ENCODE peak calls at places on chromosome 21, in six cellular contexts. R, L, Q, X, F and H are unnamed samples.
A peak's percentile ranks its signal among the peaks of the same experiment; 100 is the strongest.

GRCh38 chr21:32520885-32521735 is 64.2 kb downstream of the TCP10L start:
- DNase-seq in R (peak; percentile 72), L (peak; percentile 97), Q (no peak), X (no peak), F (no peak), H (peak; percentile 41)

GRCh38 chr21:46099476-46099875 is 1.6 kb downstream of the COL6A2 start:
- DNase-seq in R (no peak), L (peak; percentile 66), Q (no peak), X (no peak), F (peak; percentile 20), H (peak; percentile 26)

GRCh38 chr21:30268608-30269197 is 14.0 kb downstream of the KRTAP24-1 start:
- DNase-seq in R (no peak), L (no peak), Q (no peak), X (no peak), F (no peak), H (no peak)

GRCh38 chr21:35206141-35207125 is 157.3 kb upstream of the RUNX1 start:
- DNase-seq in R (peak; percentile 12), L (no peak), Q (no peak), X (no peak), F (peak; percentile 53), H (no peak)

GRCh38 chr21:36260030-36260787 is 59.8 kb upstream of the MORC3 start:
- DNase-seq in R (peak; percentile 73), L (peak; percentile 68), Q (peak; percentile 43), X (no peak), F (peak; percentile 81), H (no peak)

GRCh38 chr21:25330266-25330665 is 277.0 kb downstream of the MRPL39 start:
- DNase-seq in R (no peak), L (peak; percentile 58), Q (no peak), X (no peak), F (no peak), H (no peak)

GRCh38 chr21:25179116-25179515 is 428.2 kb downstream of the MRPL39 start:
- DNase-seq in R (no peak), L (peak; percentile 83), Q (no peak), X (no peak), F (no peak), H (no peak)

GRCh38 chr21:45829566-45830147 is 151.9 kb upstream of the COL6A1 start:
- DNase-seq in R (no peak), L (no peak), Q (no peak), X (no peak), F (no peak), H (no peak)

GRCh38 chr21:22374218-22374969 is 1376.2 kb downstream of the NCAM2 start:
- DNase-seq in R (no peak), L (no peak), Q (no peak), X (no peak), F (no peak), H (no peak)

GRCh38 chr21:32844653-32845443 is 73.3 kb upstream of the PAXBP1 start:
- DNase-seq in R (peak; percentile 55), L (peak; percentile 94), Q (no peak), X (no peak), F (no peak), H (no peak)

GRCh38 chr21:39825250-39825649 is 42.0 kb upstream of the PCP4 start:
- DNase-seq in R (no peak), L (no peak), Q (no peak), X (no peak), F (no peak), H (no peak)

GRCh38 chr21:16794944-16795343 is 717.9 kb upstream of the CXADR start:
- DNase-seq in R (no peak), L (peak; percentile 89), Q (no peak), X (no peak), F (no peak), H (no peak)

GRCh38 chr21:32426066-32426465 is 13.6 kb downstream of the EVA1C start:
- DNase-seq in R (peak; percentile 46), L (no peak), Q (no peak), X (no peak), F (no peak), H (no peak)

GRCh38 chr21:17257784-17258183 is 255.1 kb upstream of the CXADR start:
- DNase-seq in R (no peak), L (no peak), Q (no peak), X (no peak), F (no peak), H (no peak)

GRCh38 chr21:25170681-25171080 is 436.6 kb downstream of the MRPL39 start:
- DNase-seq in R (no peak), L (peak; percentile 3), Q (no peak), X (no peak), F (no peak), H (no peak)

GRCh38 chr21:16624468-16625102 is 888.3 kb upstream of the CXADR start:
- DNase-seq in R (no peak), L (no peak), Q (no peak), X (no peak), F (no peak), H (peak; percentile 62)

GRCh38 chr21:46006547-46007497 is 25.3 kb downstream of the COL6A1 start:
- DNase-seq in R (no peak), L (no peak), Q (no peak), X (no peak), F (peak; percentile 30), H (no peak)

GRCh38 chr21:35861656-35862055 is 198.7 kb downstream of the SETD4 start:
- DNase-seq in R (no peak), L (peak; percentile 82), Q (no peak), X (no peak), F (no peak), H (no peak)

GRCh38 chr21:30515681-30516080 is 13.7 kb upstream of the KRTAP19-5 start:
- DNase-seq in R (no peak), L (no peak), Q (no peak), X (no peak), F (no peak), H (no peak)

GRCh38 chr21:32921632-32922230 is 104.0 kb upstream of the OLIG2 start:
- DNase-seq in R (no peak), L (no peak), Q (peak; percentile 26), X (no peak), F (peak; percentile 29), H (peak; percentile 50)

GRCh38 chr21:46151261-46151988 is 4.0 kb downstream of the FTCD start:
- DNase-seq in R (no peak), L (no peak), Q (no peak), X (peak; percentile 68), F (no peak), H (peak; percentile 50)

GRCh38 chr21:46215436-46216131 is 13.0 kb downstream of the LSS start:
- DNase-seq in R (no peak), L (no peak), Q (no peak), X (no peak), F (peak; percentile 35), H (no peak)

GRCh38 chr21:36320421-36321324 is 676 bp downstream of the MORC3 start:
- DNase-seq in R (peak; percentile 75), L (peak; percentile 66), Q (peak; percentile 64), X (peak; percentile 82), F (peak; percentile 78), H (peak; percentile 84)

GRCh38 chr21:32611471-32611997 is 643 bp downstream of the CFAP298 start:
- DNase-seq in R (peak; percentile 32), L (peak; percentile 18), Q (peak; percentile 22), X (peak; percentile 62), F (peak; percentile 75), H (peak; percentile 59)

GRCh38 chr21:32403201-32403701 is 9.3 kb upstream of the EVA1C start:
- DNase-seq in R (peak; percentile 51), L (peak; percentile 66), Q (peak; percentile 67), X (no peak), F (peak; percentile 52), H (peak; percentile 62)

GRCh38 chr21:38699048-38699447 is 106.7 kb upstream of the ETS2 start:
- DNase-seq in R (no peak), L (no peak), Q (no peak), X (no peak), F (no peak), H (peak; percentile 22)
- TF ChIP-seq CTCF in R (no peak), L (peak; percentile 24), Q (no peak), X (peak; percentile 28), F (no peak), H (peak; percentile 27)

GRCh38 chr21:44802396-44803153 is 955 bp upstream of the UBE2G2 start:
- DNase-seq in R (peak; percentile 28), L (no peak), Q (no peak), X (no peak), F (no peak), H (no peak)
- TF ChIP-seq CTCF in R (peak; percentile 7), L (no peak), Q (no peak), X (peak; percentile 9), F (no peak), H (no peak)

DNA sequence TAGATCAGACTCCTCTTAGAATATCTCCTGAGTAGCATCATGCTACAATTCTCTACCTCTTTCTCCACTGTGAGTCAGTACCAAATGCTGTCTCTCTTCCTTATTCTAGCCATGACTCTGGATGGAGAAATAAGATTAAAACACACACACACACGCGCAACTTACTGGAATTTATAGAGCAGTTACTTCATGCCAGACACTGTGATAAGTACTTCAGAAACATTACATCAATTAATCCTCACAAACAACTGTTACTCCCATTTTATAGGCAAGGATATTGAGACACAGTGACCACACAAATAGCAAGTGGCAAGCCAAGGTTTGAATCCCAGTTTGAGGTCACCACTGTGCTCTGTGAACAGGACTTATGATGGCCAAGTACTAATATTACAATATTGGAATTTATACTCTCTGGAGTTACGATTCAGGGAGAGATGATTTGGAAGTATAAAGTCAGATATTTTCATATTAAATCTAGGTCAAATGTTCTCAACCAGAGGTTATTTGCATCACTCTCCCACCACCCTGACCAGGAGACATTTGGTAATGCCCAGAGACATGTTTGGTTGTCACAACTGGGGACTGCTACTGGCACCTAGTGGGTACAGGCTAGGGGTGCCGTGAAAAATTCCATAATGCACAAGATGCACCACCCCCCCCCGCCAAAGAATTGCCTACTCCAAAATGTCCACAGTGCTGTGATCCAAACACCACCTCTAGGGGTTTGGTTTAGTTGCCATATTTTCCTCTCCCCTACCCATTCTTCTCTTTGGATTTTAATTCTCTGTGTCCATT is 221.6 kb downstream of the LTN1 start:
- DNase-seq in R (no peak), L (peak; percentile 59), Q (no peak), X (no peak), F (no peak), H (no peak)
- TF ChIP-seq CTCF in R (no peak), L (no peak), Q (no peak), X (no peak), F (no peak), H (no peak)

GRCh38 chr21:15558884-15559283 is 170.9 kb upstream of the USP25 start:
- DNase-seq in R (no peak), L (no peak), Q (no peak), X (no peak), F (no peak), H (no peak)

GRCh38 chr21:15549671-15550070 is 180.1 kb upstream of the USP25 start:
- DNase-seq in R (no peak), L (peak; percentile 51), Q (no peak), X (no peak), F (no peak), H (no peak)

GRCh38 chr21:15557925-15558324 is 171.9 kb upstream of the USP25 start:
- DNase-seq in R (no peak), L (no peak), Q (no peak), X (no peak), F (no peak), H (no peak)

DNA sequence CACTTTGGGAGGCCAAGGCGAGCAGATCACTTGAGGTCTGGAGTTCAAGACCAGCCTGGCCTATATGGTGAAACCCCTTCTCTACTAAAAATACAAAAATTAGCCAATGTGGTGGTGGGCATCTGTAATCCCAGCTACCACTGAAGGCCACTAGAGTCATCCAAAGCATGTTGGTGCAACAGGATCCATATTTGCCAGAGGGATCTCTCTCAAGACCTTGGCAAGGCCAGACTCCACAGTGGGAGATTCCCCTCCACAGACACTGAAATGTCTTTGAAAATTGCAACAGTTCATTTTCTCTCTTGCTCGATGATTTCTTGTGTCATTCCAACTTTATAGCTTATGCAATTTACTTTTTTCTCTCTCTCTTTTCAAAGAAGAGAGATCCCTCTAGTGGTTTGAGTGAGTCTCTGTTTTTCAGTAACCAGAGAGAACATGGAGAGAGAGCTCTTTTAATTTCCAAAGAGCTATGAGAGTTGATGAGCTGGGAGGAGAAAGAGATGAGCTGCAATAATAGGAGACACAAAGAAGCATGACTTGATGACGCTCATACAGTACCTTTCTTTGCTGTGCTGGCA is 176.8 kb upstream of the USP25 start:
- DNase-seq in R (peak; percentile 15), L (peak; percentile 7), Q (no peak), X (no peak), F (no peak), H (no peak)
- TF ChIP-seq CTCF in R (peak; percentile 38), L (peak; percentile 54), Q (peak; percentile 65), X (peak; percentile 69), F (no peak), H (peak; percentile 35)